ENCODE peak calls at places on chromosome 2, in five cellular contexts. One of them, this sample, is unnamed.

GRCh38 chr2:209113030-209113429 is 310.8 kb upstream of the MAP2 start:
- DNase-seq in foreskin fibroblast: no peak
- DNase-seq in GM12878: no peak
- DNase-seq in Panc1: no peak
- DNase-seq in GM06990: no peak
- DNase-seq in this sample: no peak

GRCh38 chr2:198062826-198063225 is 258.4 kb downstream of the PLCL1 start:
- DNase-seq in GM06990: no peak
- DNase-seq in GM12878: no peak
- DNase-seq in foreskin fibroblast: no peak
- DNase-seq in Panc1: no peak
- DNase-seq in this sample: no peak

GRCh38 chr2:114127372-114127771 is 237.5 kb downstream of the ACTR3 start:
- DNase-seq in GM06990: no peak
- DNase-seq in GM12878: no peak
- DNase-seq in foreskin fibroblast: no peak
- DNase-seq in Panc1: no peak
- DNase-seq in this sample: no peak

GRCh38 chr2:1681017-1681318 is 63.3 kb downstream of the PXDN start:
- DNase-seq in GM12878: no peak
- DNase-seq in GM06990: no peak
- DNase-seq in foreskin fibroblast: no peak
- DNase-seq in Panc1: no peak
- DNase-seq in this sample: no peak

GRCh38 chr2:214481204-214481603 is 70.3 kb downstream of the VWC2L start:
- DNase-seq in Panc1: no peak
- DNase-seq in GM12878: no peak
- DNase-seq in GM06990: no peak
- DNase-seq in foreskin fibroblast: no peak
- DNase-seq in this sample: peak

GRCh38 chr2:10817413-10817812 is 4.8 kb upstream of the PDIA6 start:
- DNase-seq in GM12878: no peak
- DNase-seq in GM06990: no peak
- DNase-seq in foreskin fibroblast: no peak
- DNase-seq in Panc1: no peak
- DNase-seq in this sample: no peak

GRCh38 chr2:108270346-108270745 is 18.3 kb upstream of the SULT1C2 start:
- DNase-seq in GM06990: no peak
- DNase-seq in Panc1: no peak
- DNase-seq in GM12878: no peak
- DNase-seq in foreskin fibroblast: no peak
- DNase-seq in this sample: no peak

GRCh38 chr2:216571178-216571908 is 61.9 kb upstream of the IGFBP2 start:
- DNase-seq in GM12878: no peak
- DNase-seq in foreskin fibroblast: no peak
- DNase-seq in GM06990: no peak
- DNase-seq in Panc1: no peak
- DNase-seq in this sample: no peak

GRCh38 chr2:95389256-95390119 is 13.0 kb upstream of the FAHD2A start:
- DNase-seq in Panc1: peak
- DNase-seq in foreskin fibroblast: peak
- DNase-seq in GM06990: peak
- DNase-seq in GM12878: no peak
- DNase-seq in this sample: peak

GRCh38 chr2:121043827-121044222 is 241.2 kb downstream of the TFCP2L1 start:
- DNase-seq in GM12878: no peak
- DNase-seq in Panc1: no peak
- DNase-seq in foreskin fibroblast: no peak
- DNase-seq in GM06990: no peak
- DNase-seq in this sample: no peak

GRCh38 chr2:209771474-209772292 is at the start of gene UNC80:
- DNase-seq in Panc1: no peak
- DNase-seq in GM12878: no peak
- DNase-seq in GM06990: no peak
- DNase-seq in foreskin fibroblast: peak
- DNase-seq in this sample: peak

GRCh38 chr2:12797815-12798214 is 81.1 kb downstream of the TRIB2 start:
- DNase-seq in Panc1: no peak
- DNase-seq in GM12878: no peak
- DNase-seq in foreskin fibroblast: peak
- DNase-seq in GM06990: no peak
- DNase-seq in this sample: peak

GRCh38 chr2:207015901-207016300 is 76.6 kb downstream of the CPO start:
- DNase-seq in Panc1: no peak
- DNase-seq in GM06990: no peak
- DNase-seq in GM12878: no peak
- DNase-seq in foreskin fibroblast: no peak
- DNase-seq in this sample: peak

GRCh38 chr2:5938566-5938896 is 246.3 kb downstream of the SOX11 start:
- DNase-seq in Panc1: no peak
- DNase-seq in GM12878: no peak
- DNase-seq in GM06990: no peak
- DNase-seq in foreskin fibroblast: no peak
- DNase-seq in this sample: no peak

GRCh38 chr2:169362346-169363026 is at the start of gene LRP2:
- DNase-seq in GM06990: peak
- DNase-seq in GM12878: no peak
- DNase-seq in Panc1: no peak
- DNase-seq in foreskin fibroblast: no peak
- DNase-seq in this sample: no peak

GRCh38 chr2:109062558-109063325 is 66.3 kb upstream of the SH3RF3 start:
- DNase-seq in foreskin fibroblast: no peak
- DNase-seq in GM12878: no peak
- DNase-seq in GM06990: no peak
- DNase-seq in Panc1: no peak
- DNase-seq in this sample: no peak

GRCh38 chr2:171598713-171599319 is 76.5 kb downstream of the CYBRD1 start:
- DNase-seq in foreskin fibroblast: peak
- DNase-seq in GM12878: peak
- DNase-seq in Panc1: peak
- DNase-seq in GM06990: peak
- DNase-seq in this sample: peak

GRCh38 chr2:220835563-220835962 is 736.5 kb downstream of the EPHA4 start:
- DNase-seq in GM06990: no peak
- DNase-seq in GM12878: no peak
- DNase-seq in Panc1: no peak
- DNase-seq in foreskin fibroblast: peak
- DNase-seq in this sample: peak

GRCh38 chr2:131125195-131125757 is 20.1 kb downstream of the PLEKHB2 start:
- DNase-seq in GM06990: no peak
- DNase-seq in Panc1: no peak
- DNase-seq in foreskin fibroblast: no peak
- DNase-seq in GM12878: no peak
- DNase-seq in this sample: no peak

GRCh38 chr2:109013046-109013445 is 24.0 kb upstream of the EDAR start:
- DNase-seq in GM12878: no peak
- DNase-seq in GM06990: no peak
- DNase-seq in Panc1: no peak
- DNase-seq in foreskin fibroblast: no peak
- DNase-seq in this sample: no peak

GRCh38 chr2:67828066-67828465 is 234.7 kb downstream of the C1D start:
- DNase-seq in GM12878: no peak
- DNase-seq in Panc1: no peak
- DNase-seq in foreskin fibroblast: no peak
- DNase-seq in GM06990: no peak
- DNase-seq in this sample: no peak

GRCh38 chr2:145546091-145546490 is 1026.2 kb upstream of the ZEB2 start:
- DNase-seq in foreskin fibroblast: peak
- DNase-seq in GM06990: no peak
- DNase-seq in Panc1: no peak
- DNase-seq in GM12878: no peak
- DNase-seq in this sample: peak

GRCh38 chr2:217949448-217949847 is 53.3 kb downstream of the TNS1 start:
- DNase-seq in GM12878: no peak
- DNase-seq in foreskin fibroblast: no peak
- DNase-seq in Panc1: no peak
- DNase-seq in GM06990: no peak
- DNase-seq in this sample: no peak

GRCh38 chr2:9232886-9233285 is 26.3 kb downstream of the ASAP2 start:
- DNase-seq in Panc1: no peak
- DNase-seq in foreskin fibroblast: no peak
- DNase-seq in GM06990: no peak
- DNase-seq in GM12878: no peak
- DNase-seq in this sample: no peak

GRCh38 chr2:127277028-127277427 is 16.9 kb downstream of the ERCC3 start:
- DNase-seq in Panc1: no peak
- DNase-seq in GM06990: no peak
- DNase-seq in foreskin fibroblast: no peak
- DNase-seq in GM12878: peak
- DNase-seq in this sample: no peak

GRCh38 chr2:45946023-45946422 is 294.5 kb downstream of the PRKCE start:
- DNase-seq in Panc1: no peak
- DNase-seq in GM06990: no peak
- DNase-seq in GM12878: no peak
- DNase-seq in foreskin fibroblast: peak
- DNase-seq in this sample: peak

GRCh38 chr2:45944075-45944474 is 292.6 kb downstream of the PRKCE start:
- DNase-seq in GM12878: no peak
- DNase-seq in foreskin fibroblast: peak
- DNase-seq in Panc1: no peak
- DNase-seq in GM06990: no peak
- DNase-seq in this sample: peak

GRCh38 chr2:45941758-45942738 is 290.6 kb downstream of the PRKCE start:
- DNase-seq in GM06990: no peak
- DNase-seq in foreskin fibroblast: no peak
- DNase-seq in GM12878: no peak
- DNase-seq in Panc1: no peak
- DNase-seq in this sample: no peak

GRCh38 chr2:45945182-45945779 is 293.8 kb downstream of the PRKCE start:
- DNase-seq in GM06990: no peak
- DNase-seq in foreskin fibroblast: no peak
- DNase-seq in GM12878: no peak
- DNase-seq in Panc1: no peak
- DNase-seq in this sample: no peak

GRCh38 chr2:45943231-45944044 is 292.0 kb downstream of the PRKCE start:
- DNase-seq in GM12878: no peak
- DNase-seq in foreskin fibroblast: no peak
- DNase-seq in Panc1: no peak
- DNase-seq in GM06990: no peak
- DNase-seq in this sample: no peak
- TF ChIP-seq CTCF in GM12878: no peak
- TF ChIP-seq CTCF in foreskin fibroblast: no peak
- TF ChIP-seq CTCF in Panc1: peak
- TF ChIP-seq CTCF in GM06990: no peak
- TF ChIP-seq CTCF in this sample: no peak

GRCh38 chr2:173090973-173091660 is 15.5 kb downstream of the MAP3K20 start:
- DNase-seq in GM06990: no peak
- DNase-seq in GM12878: no peak
- DNase-seq in Panc1: no peak
- DNase-seq in foreskin fibroblast: no peak
- DNase-seq in this sample: no peak

GRCh38 chr2:173092844-173093402 is 17.3 kb downstream of the MAP3K20 start:
- DNase-seq in GM06990: no peak
- DNase-seq in Panc1: no peak
- DNase-seq in GM12878: no peak
- DNase-seq in foreskin fibroblast: no peak
- DNase-seq in this sample: no peak

GRCh38 chr2:173087214-173087581 is 11.6 kb downstream of the MAP3K20 start:
- DNase-seq in foreskin fibroblast: peak
- DNase-seq in GM06990: no peak
- DNase-seq in Panc1: no peak
- DNase-seq in GM12878: no peak
- DNase-seq in this sample: no peak

GRCh38 chr2:173087793-173088493 is 12.3 kb downstream of the MAP3K20 start:
- DNase-seq in GM12878: no peak
- DNase-seq in Panc1: no peak
- DNase-seq in foreskin fibroblast: no peak
- DNase-seq in GM06990: no peak
- DNase-seq in this sample: no peak

GRCh38 chr2:173090291-173090877 is 14.7 kb downstream of the MAP3K20 start:
- DNase-seq in foreskin fibroblast: no peak
- DNase-seq in GM12878: no peak
- DNase-seq in Panc1: no peak
- DNase-seq in GM06990: no peak
- DNase-seq in this sample: peak
- H3K4me3 ChIP-seq in foreskin fibroblast: no peak
- H3K4me3 ChIP-seq in GM12878: no peak
- H3K4me3 ChIP-seq in Panc1: peak
- H3K4me3 ChIP-seq in GM06990: no peak
- H3K4me3 ChIP-seq in this sample: peak

DNA sequence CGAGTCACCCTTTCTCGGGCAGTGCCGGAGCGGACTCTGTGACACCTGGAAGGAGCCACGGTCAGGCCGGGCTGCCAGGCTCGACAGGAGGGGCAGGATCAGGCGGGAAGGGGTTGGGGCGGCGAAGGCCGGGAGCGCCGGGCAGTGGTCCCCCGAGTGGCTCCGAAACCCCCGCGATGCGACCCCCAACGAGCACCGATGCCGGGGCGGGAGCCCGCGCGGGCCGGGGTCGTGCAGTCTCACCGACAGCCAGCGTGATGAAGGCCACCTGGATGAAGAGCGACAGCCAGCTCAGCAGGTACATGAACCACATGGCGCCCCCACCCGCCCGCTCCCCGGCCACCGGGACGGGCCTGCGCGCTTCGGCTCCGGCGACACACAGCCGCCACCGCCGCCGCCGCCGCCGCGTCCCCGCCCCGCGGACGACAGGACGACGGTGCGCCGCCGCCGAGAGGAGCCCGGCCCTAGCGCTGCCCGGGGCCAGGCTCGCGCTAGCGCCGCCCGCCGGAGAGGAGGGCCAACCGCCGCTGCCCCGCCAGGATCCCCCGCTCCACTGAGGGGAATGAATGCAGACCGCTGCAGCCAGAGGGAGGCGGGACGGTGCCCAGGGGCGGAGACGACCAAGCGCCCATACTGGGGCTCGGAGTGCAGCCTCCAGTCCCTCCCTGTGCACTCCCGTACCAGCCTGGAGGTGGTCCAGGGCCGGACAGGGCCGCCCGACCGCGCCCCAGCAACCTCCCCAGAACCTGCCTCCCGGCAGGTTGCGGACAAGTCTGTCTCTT is at the start of gene TEX261:
- DNase-seq in foreskin fibroblast: peak
- DNase-seq in Panc1: no peak
- DNase-seq in GM06990: peak
- DNase-seq in GM12878: peak
- DNase-seq in this sample: peak
- TF ChIP-seq CTCF in foreskin fibroblast: peak
- TF ChIP-seq CTCF in Panc1: peak
- TF ChIP-seq CTCF in GM06990: peak
- TF ChIP-seq CTCF in GM12878: peak
- TF ChIP-seq CTCF in this sample: peak

GRCh38 chr2:40130251-40130994 is 321.5 kb downstream of the SLC8A1 start:
- DNase-seq in GM06990: no peak
- DNase-seq in foreskin fibroblast: peak
- DNase-seq in GM12878: no peak
- DNase-seq in Panc1: no peak
- DNase-seq in this sample: peak
- H3K4me3 ChIP-seq in GM06990: no peak
- H3K4me3 ChIP-seq in foreskin fibroblast: no peak
- H3K4me3 ChIP-seq in GM12878: no peak
- H3K4me3 ChIP-seq in Panc1: no peak
- H3K4me3 ChIP-seq in this sample: no peak

GRCh38 chr2:28228419-28228995 is 164.2 kb upstream of the FOSL2 start:
- DNase-seq in foreskin fibroblast: no peak
- DNase-seq in GM12878: no peak
- DNase-seq in GM06990: no peak
- DNase-seq in Panc1: no peak
- DNase-seq in this sample: no peak
- TF ChIP-seq CTCF in foreskin fibroblast: peak
- TF ChIP-seq CTCF in GM12878: no peak
- TF ChIP-seq CTCF in GM06990: no peak
- TF ChIP-seq CTCF in Panc1: no peak
- TF ChIP-seq CTCF in this sample: no peak

GRCh38 chr2:129876576-129876975 is 102.9 kb upstream of the RAB6C start:
- DNase-seq in GM12878: no peak
- DNase-seq in Panc1: no peak
- DNase-seq in GM06990: no peak
- DNase-seq in foreskin fibroblast: no peak
- DNase-seq in this sample: no peak
- H3K4me3 ChIP-seq in GM12878: no peak
- H3K4me3 ChIP-seq in Panc1: no peak
- H3K4me3 ChIP-seq in GM06990: peak
- H3K4me3 ChIP-seq in foreskin fibroblast: peak
- H3K4me3 ChIP-seq in this sample: peak

This sample was measured in fibroblast of pulmonary artery.